ENCODE peak calls at places on chromosomes 5 and 9, in seven cellular contexts. K, R, D, E, A, C and N are unnamed samples.
A peak's percentile ranks its signal among the peaks of the same experiment; 100 is the strongest.

GRCh38 chr9:125805057-125805456 is 57.9 kb downstream of the PBX3 start:
- DNase-seq in K (no peak), R (no peak), D (no peak), E (no peak), A (peak; percentile 70), C (no peak), N (no peak)

GRCh38 chr5:157004893-157005551 is 42.0 kb upstream of the TIMD4 start:
- DNase-seq in K (peak; percentile 59), R (peak; percentile 26), D (no peak), E (no peak), A (no peak), C (no peak), N (peak; percentile 40)

GRCh38 chr5:130868186-130868821 is 296.8 kb downstream of the HINT1 start:
- DNase-seq in K (no peak), R (no peak), D (no peak), E (no peak), A (peak; percentile 34), C (no peak), N (no peak)

GRCh38 chr5:180129291-180130190 is 58.0 kb upstream of the RNF130 start:
- DNase-seq in K (no peak), R (no peak), D (no peak), E (no peak), A (no peak), C (no peak), N (no peak)

GRCh38 chr9:134913041-134913712 is 4.5 kb downstream of the FCN1 start:
- DNase-seq in K (no peak), R (no peak), D (no peak), E (no peak), A (no peak), C (no peak), N (no peak)

GRCh38 chr9:99052849-99053715 is 51.8 kb upstream of the TGFBR1 start:
- DNase-seq in K (no peak), R (no peak), D (no peak), E (no peak), A (no peak), C (no peak), N (no peak)

GRCh38 chr9:116452634-116453033 is 234.5 kb upstream of the TRIM32 start:
- DNase-seq in K (no peak), R (no peak), D (no peak), E (no peak), A (no peak), C (no peak), N (no peak)

GRCh38 chr5:143126121-143127019 is 277.1 kb downstream of the NR3C1 start:
- DNase-seq in K (no peak), R (no peak), D (no peak), E (no peak), A (no peak), C (no peak), N (no peak)

GRCh38 chr5:139014726-139015125 is 139.6 kb upstream of the LRRTM2 start:
- DNase-seq in K (no peak), R (no peak), D (no peak), E (no peak), A (peak; percentile 71), C (no peak), N (no peak)

GRCh38 chr5:72637058-72637457 is 129.8 kb upstream of the ZNF366 start:
- DNase-seq in K (no peak), R (no peak), D (no peak), E (no peak), A (no peak), C (no peak), N (no peak)
- TF ChIP-seq CTCF in K (no peak), R (no peak), D (no peak), E (no peak), A (no peak), C (no peak), N (no peak)

GRCh38 chr9:112748041-112748440 is 2.5 kb upstream of the SNX30 start:
- DNase-seq in K (no peak), R (no peak), D (no peak), E (no peak), A (no peak), C (no peak), N (no peak)

GRCh38 chr9:112744177-112744576 is 6.4 kb upstream of the SNX30 start:
- DNase-seq in K (no peak), R (no peak), D (no peak), E (no peak), A (no peak), C (no peak), N (no peak)

GRCh38 chr9:112747094-112747493 is 3.5 kb upstream of the SNX30 start:
- DNase-seq in K (no peak), R (no peak), D (no peak), E (no peak), A (no peak), C (no peak), N (no peak)

GRCh38 chr9:112743216-112743835 is 7.2 kb upstream of the SNX30 start:
- DNase-seq in K (peak; percentile 21), R (no peak), D (no peak), E (no peak), A (no peak), C (no peak), N (no peak)
- TF ChIP-seq CTCF in K (no peak), R (no peak), D (no peak), E (no peak), A (peak; percentile 7), C (peak; percentile 35), N (no peak)

DNA sequence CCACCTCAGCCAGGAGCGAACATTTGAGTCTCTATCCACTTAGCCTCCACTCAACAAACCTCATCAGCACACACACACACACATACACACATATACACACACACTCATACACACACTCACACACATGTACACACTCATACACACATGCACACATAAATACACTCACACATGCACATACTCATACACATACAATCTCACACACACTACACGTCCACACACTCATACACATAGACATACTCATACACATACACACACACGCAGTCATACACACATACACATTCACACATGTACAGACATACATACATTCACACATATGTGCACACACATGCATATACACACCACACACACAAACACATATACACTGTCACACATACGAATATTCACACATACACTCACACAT is 208.2 kb downstream of the AGTPBP1 start:
- DNase-seq in K (no peak), R (no peak), D (no peak), E (no peak), A (no peak), C (no peak), N (no peak)
- TF ChIP-seq CTCF in K (no peak), R (no peak), D (no peak), E (no peak), A (no peak), C (no peak), N (no peak)

DNA sequence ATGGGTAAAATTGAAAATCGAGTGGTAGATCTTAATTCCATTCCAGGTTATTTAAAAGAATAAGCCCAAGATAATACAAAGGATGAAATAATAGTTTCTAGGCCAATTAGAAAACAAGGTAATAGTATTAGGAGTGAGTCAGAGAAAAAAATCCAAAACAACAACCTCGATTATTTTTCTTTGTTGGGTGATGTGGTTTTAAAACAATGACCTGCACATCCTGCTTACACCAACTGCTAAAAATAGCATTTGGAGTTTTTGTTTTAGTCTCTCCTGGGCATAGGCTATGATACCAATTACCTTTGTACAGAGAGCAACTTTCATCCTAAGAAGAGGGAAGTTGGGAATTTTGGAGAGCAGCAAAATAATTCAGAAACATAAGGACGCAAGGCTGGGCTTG is 101.7 kb upstream of the MYO10 start:
- DNase-seq in K (no peak), R (no peak), D (no peak), E (no peak), A (no peak), C (no peak), N (no peak)
- TF ChIP-seq CTCF in K (no peak), R (no peak), D (no peak), E (no peak), A (no peak), C (no peak), N (no peak)

GRCh38 chr5:137888489-137888874 is 775 bp upstream of the PKD2L2 start:
- DNase-seq in K (no peak), R (no peak), D (no peak), E (no peak), A (no peak), C (no peak), N (no peak)

GRCh38 chr5:137890850-137891249 is 1.6 kb downstream of the PKD2L2 start:
- DNase-seq in K (no peak), R (no peak), D (no peak), E (no peak), A (no peak), C (no peak), N (no peak)

GRCh38 chr5:137888875-137889759 is at the start of gene PKD2L2:
- DNase-seq in K (peak; percentile 98), R (peak; percentile 87), D (peak; percentile 83), E (peak; percentile 88), A (peak; percentile 29), C (peak; percentile 85), N (peak; percentile 82)

GRCh38 chr5:137894586-137894985 is 5.3 kb downstream of the PKD2L2 start:
- DNase-seq in K (no peak), R (no peak), D (no peak), E (no peak), A (no peak), C (no peak), N (no peak)

DNA sequence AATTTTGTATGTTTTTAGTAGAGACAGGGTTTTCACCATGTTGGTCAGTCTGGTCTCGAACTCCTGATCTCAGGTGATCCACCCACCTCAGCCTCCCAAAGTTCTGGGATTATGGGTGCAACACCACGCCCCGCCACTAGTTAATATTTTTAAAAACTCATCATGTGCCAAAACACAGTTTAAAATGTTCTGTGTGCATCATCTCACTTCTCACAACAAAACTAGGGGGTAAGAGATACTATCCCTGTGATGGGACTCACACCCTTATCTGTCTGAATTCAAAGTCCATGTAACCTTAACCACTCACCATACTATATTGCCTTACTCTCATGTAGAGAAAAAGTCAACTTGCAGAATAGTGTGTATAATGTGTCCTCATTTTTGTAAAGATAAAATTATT is 2.6 kb downstream of the PKD2L2 start:
- DNase-seq in K (peak; percentile 7), R (no peak), D (no peak), E (no peak), A (no peak), C (no peak), N (no peak)
- TF ChIP-seq CTCF in K (peak; percentile 18), R (no peak), D (no peak), E (peak; percentile 30), A (no peak), C (no peak), N (no peak)

DNA sequence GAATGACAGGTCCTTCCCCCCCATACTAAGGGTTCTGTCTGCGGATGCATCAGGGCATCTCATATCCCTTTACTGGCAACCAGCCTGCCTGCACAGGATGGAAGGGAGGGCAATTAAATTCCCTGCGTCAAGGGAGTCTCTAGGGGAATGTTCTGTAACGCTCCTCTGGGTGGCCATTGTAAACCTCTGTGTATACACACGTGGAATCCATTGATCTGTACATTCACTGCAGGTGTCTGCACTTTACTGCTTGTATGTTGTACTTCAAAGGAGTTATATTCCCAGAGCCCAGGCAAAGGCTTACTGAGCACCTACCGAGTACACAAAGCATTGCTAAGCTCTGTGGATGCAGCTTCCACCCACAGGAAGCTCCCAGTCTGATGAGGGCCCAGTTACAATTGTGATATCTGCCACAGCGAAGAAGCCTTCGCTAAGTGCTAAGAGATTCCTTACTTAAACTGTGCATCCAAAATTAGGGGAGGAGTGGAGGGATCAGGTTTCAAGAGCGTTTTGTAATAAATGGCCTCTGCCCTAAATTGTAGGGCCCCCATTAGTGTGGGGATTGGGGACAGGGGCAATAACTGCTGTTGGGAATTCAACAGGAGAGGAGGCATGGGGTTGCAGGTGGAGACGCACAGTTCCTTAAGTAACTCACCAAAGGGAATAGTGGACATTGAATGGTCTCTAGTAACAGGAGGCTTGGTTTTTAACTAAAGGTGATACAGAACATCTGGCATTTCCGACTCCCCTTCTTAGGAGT is 1.5 kb upstream of the RETREG1 start:
- DNase-seq in K (no peak), R (no peak), D (no peak), E (no peak), A (no peak), C (no peak), N (peak; percentile 19)
- TF ChIP-seq CTCF in K (no peak), R (no peak), D (no peak), E (no peak), A (no peak), C (no peak), N (no peak)

GRCh38 chr5:171574374-171574773 is 154.9 kb downstream of the FGF18 start:
- DNase-seq in K (no peak), R (no peak), D (no peak), E (peak; percentile 25), A (no peak), C (no peak), N (no peak)
- TF ChIP-seq CTCF in K (no peak), R (no peak), D (no peak), E (no peak), A (no peak), C (no peak), N (no peak)